ENCODE peak calls at places on chromosomes 5 and 9, in nine cellular contexts. C, Y, N, F, L, W, U, R and S are unnamed samples.

GRCh38 chr5:124602925-124603650 is 143.4 kb downstream of the ZNF608 start:
- DNase-seq in C (no peak), Y (peak; percentile 17), N (no peak), F (no peak), L (no peak), W (no peak), U (no peak), R (no peak), S (no peak)

GRCh38 chr5:140175367-140176027 is 509 bp downstream of the CYSTM1 start:
- DNase-seq in C (peak; percentile 79), Y (peak; percentile 66), N (peak; percentile 68), F (peak; percentile 85), L (peak; percentile 73), W (peak; percentile 56), U (peak; percentile 70), R (peak; percentile 92), S (peak; percentile 78)

GRCh38 chr5:154267516-154267915 is 77.0 kb downstream of the GALNT10 start:
- DNase-seq in C (no peak), Y (no peak), N (no peak), F (no peak), L (no peak), W (no peak), U (no peak), R (no peak), S (no peak)

GRCh38 chr9:125538092-125538473 is 168.9 kb downstream of the MAPKAP1 start:
- DNase-seq in C (no peak), Y (peak; percentile 91), N (no peak), F (peak; percentile 39), L (no peak), W (peak; percentile 95), U (no peak), R (no peak), S (peak; percentile 75)

GRCh38 chr9:34826999-34827538 is 117.1 kb upstream of the CCL21 start:
- DNase-seq in C (no peak), Y (no peak), N (no peak), F (no peak), L (no peak), W (no peak), U (no peak), R (no peak), S (no peak)

GRCh38 chr9:100064872-100065581 is 33.8 kb downstream of the ERP44 start:
- DNase-seq in C (no peak), Y (peak; percentile 61), N (no peak), F (no peak), L (no peak), W (peak; percentile 92), U (no peak), R (no peak), S (no peak)

GRCh38 chr5:113039229-113039628 is 62.6 kb downstream of the DCP2 start:
- DNase-seq in C (no peak), Y (no peak), N (no peak), F (no peak), L (no peak), W (no peak), U (no peak), R (no peak), S (no peak)

GRCh38 chr9:113164536-113165300 is 13.9 kb downstream of the SLC31A2 start:
- DNase-seq in C (peak; percentile 78), Y (peak; percentile 64), N (no peak), F (no peak), L (no peak), W (peak; percentile 58), U (no peak), R (no peak), S (no peak)

GRCh38 chr9:38067892-38068615 is 973 bp downstream of the SHB start:
- DNase-seq in C (no peak), Y (no peak), N (no peak), F (no peak), L (peak; percentile 42), W (no peak), U (peak; percentile 26), R (peak; percentile 60), S (no peak)

GRCh38 chr9:38067611-38067891 is 1.5 kb downstream of the SHB start:
- DNase-seq in C (no peak), Y (no peak), N (no peak), F (no peak), L (no peak), W (no peak), U (peak; percentile 17), R (peak; percentile 67), S (no peak)

GRCh38 chr9:38066907-38067610 is 2.0 kb downstream of the SHB start:
- DNase-seq in C (peak; percentile 40), Y (peak; percentile 46), N (peak; percentile 54), F (peak; percentile 83), L (peak; percentile 32), W (no peak), U (peak; percentile 53), R (peak; percentile 82), S (no peak)

GRCh38 chr9:38068616-38068865 is 486 bp downstream of the SHB start:
- DNase-seq in C (no peak), Y (peak; percentile 59), N (peak; percentile 67), F (no peak), L (peak; percentile 82), W (peak; percentile 59), U (no peak), R (no peak), S (no peak)

DNA sequence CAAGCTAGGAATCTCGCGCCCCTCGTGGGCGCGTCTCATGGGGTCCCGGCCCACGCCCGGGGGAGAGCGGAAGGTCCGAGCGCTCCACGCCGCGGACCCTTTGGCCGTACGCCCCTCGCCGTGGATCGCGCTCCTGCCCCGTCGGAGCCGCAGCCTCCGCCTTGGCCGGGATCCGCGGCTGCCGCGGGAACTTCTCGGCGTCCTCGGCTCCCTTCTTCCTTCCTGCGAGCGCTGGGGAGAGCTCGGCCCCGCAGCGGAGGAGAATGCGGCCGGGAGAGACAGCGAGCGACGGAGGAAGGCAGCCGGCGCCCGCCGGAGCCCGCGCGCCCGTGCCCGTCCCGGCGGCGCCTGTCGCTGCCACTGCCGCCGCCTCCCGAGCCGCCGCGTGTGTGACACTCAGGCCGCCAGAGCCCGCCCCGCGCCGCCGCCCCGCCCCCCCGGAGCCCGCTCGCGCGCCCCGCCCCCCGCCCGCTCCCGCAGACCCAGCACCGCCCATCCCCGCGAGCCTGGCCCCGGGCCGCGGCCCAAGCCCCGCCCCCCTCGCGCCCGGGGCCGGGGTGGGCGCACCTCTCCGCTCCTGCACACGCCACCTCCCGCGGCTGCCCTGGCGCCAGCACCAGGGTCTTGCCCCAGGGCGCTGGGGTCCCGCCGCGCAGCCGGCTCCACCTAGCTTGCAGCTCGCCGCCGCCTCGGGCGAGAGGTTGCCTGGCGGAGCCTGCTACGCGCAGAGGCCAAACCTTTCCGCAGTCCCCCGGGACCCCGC is at the start of gene SHB:
- DNase-seq in C (peak; percentile 76), Y (peak; percentile 53), N (peak; percentile 83), F (peak; percentile 86), L (peak; percentile 98), W (peak; percentile 33), U (peak; percentile 80), R (peak; percentile 91), S (peak; percentile 50)
- TF ChIP-seq CTCF in C (no peak), Y (no peak), N (no peak), F (peak; percentile 68), L (no peak), W (no peak), U (no peak), R (peak; percentile 35), S (no peak)

GRCh38 chr5:176397736-176398420 is 9.3 kb downstream of the HIGD2A start:
- DNase-seq in C (peak; percentile 5), Y (no peak), N (no peak), F (no peak), L (no peak), W (no peak), U (no peak), R (no peak), S (no peak)

GRCh38 chr5:176394881-176395675 is 6.5 kb downstream of the HIGD2A start:
- DNase-seq in C (no peak), Y (no peak), N (no peak), F (no peak), L (no peak), W (peak; percentile 51), U (no peak), R (no peak), S (no peak)

GRCh38 chr5:176392526-176392925 is 4.0 kb downstream of the HIGD2A start:
- DNase-seq in C (no peak), Y (no peak), N (no peak), F (no peak), L (no peak), W (no peak), U (no peak), R (no peak), S (no peak)

GRCh38 chr5:176394096-176394495 is 5.5 kb downstream of the HIGD2A start:
- DNase-seq in C (no peak), Y (no peak), N (no peak), F (no peak), L (no peak), W (no peak), U (no peak), R (no peak), S (no peak)

GRCh38 chr5:176396330-176396729 is 7.8 kb downstream of the HIGD2A start:
- DNase-seq in C (no peak), Y (no peak), N (no peak), F (no peak), L (no peak), W (peak; percentile 31), U (no peak), R (no peak), S (no peak)
- TF ChIP-seq CTCF in C (no peak), Y (no peak), N (no peak), F (no peak), L (no peak), W (no peak), U (no peak), R (no peak), S (no peak)

DNA sequence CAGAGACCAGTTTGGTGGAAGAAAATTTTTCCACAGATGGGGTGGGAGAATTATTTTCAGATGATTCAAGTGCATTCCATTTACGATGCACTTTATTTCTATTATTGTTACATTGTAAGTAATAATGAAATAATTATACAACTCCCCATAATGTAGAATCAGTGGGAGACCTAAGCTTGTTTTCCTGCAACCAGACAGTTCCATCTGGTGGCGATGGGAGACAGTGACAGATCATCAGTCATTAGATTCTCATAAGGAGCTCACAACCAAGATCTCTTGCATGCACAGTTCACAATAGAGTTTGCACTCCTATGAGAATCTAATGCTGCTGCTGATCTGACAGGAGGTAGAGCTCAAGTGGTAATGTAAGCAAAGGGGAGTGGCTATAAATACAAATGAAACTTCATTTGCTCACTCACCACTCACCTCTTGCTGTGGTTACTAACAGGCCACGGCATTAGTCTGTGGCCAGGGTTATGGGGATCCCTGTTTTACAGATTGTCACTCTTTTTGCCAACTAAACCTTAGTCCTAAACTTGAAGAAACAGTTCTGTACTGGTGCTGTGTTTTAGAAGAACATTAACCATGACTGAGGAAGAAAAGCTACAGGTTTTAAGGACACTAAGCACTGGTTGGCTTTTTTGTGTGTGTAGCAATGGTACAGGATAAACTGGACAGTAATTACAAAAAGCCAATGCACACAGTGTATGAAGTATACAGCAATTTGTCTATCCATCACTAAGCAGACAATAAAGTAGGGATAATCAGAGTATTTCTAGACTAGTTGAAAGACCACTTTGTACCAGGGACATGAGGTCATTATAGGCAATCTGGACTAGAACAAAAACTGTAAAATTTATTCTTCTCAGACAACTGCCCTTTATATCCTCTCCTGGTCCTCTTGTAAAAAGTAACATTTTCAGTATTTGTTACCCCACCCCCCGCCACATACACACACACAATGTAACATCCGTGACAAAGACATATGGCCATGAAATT is 9.9 kb downstream of the TMEM232 start:
- DNase-seq in C (no peak), Y (no peak), N (no peak), F (no peak), L (no peak), W (no peak), U (no peak), R (no peak), S (no peak)
- TF ChIP-seq CTCF in C (no peak), Y (no peak), N (no peak), F (no peak), L (no peak), W (no peak), U (no peak), R (no peak), S (no peak)

DNA sequence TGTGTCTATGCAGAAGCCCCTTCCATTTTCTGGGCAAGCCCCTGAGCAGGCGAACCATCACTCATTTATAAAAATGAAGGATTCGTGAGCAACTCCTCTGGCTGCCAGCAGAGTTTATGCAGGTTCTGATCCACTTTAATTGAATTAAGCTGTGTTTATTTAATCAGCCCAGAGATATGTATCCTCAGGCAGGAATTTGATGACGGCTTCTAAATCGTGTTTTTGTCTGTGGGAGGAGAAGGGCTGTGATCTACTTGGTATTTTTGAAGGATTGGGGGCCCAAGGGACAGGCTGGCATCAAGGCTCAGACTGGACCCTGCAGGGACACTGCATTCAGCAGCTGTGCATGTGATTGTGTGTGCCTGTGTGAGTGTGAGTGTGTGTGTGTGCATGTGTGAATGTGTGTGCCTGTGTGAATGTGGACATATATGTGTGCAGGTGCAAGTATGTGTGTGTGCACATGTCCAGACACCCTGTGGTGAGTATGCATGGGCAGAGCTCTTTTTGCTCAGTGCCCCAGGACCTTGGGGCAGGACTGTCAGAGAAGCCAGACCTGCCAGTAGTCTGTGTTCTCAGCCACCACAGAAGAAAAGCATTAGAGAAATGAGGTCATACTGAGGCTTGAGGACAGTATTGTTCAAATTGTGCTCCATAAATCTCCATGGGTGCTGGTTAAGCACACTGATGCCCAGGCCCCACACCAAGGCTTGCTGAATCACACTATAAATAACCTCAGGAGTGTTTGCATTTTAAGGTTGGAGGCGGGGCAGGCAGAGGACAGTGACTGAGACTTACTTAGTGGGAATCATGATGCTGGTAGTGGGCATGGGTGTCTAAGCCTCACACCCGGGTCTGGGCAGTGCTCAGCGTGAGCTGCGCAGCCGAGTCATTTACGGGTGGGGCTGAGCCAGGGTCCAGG is 164.0 kb downstream of the CARTPT start:
- DNase-seq in C (no peak), Y (no peak), N (no peak), F (no peak), L (no peak), W (peak; percentile 28), U (no peak), R (no peak), S (no peak)
- TF ChIP-seq CTCF in C (no peak), Y (no peak), N (no peak), F (no peak), L (no peak), W (no peak), U (no peak), R (no peak), S (no peak)